ENCODE peak calls at places on chromosomes 13 and 19, in six cellular contexts. One of them, this sample, is unnamed. For H3K4me1 and H3K27me3, the result is how much of the 10 kb centered on the place peaks cover.

GRCh38 chr13:43058836-43059235 is 35.5 kb downstream of the DNAJC15 start:
- DNase-seq in iPS DF 6.9: no peak
- DNase-seq in upper lobe of left lung: no peak
- DNase-seq in naive thymus-derived CD4-positive, alpha-beta T cell: no peak
- DNase-seq in PC-3: no peak
- DNase-seq in fibroblast of lung: no peak
- DNase-seq in this sample: no peak

GRCh38 chr19:13162749-13163608 is 12.8 kb downstream of the IER2 start:
- DNase-seq in upper lobe of left lung: peak
- DNase-seq in iPS DF 6.9: peak
- DNase-seq in fibroblast of lung: peak
- DNase-seq in PC-3: peak
- DNase-seq in naive thymus-derived CD4-positive, alpha-beta T cell: peak
- DNase-seq in this sample: peak

GRCh38 chr13:113786262-113786841 is 27.3 kb downstream of the TMEM255B start:
- DNase-seq in PC-3: peak
- DNase-seq in naive thymus-derived CD4-positive, alpha-beta T cell: no peak
- DNase-seq in upper lobe of left lung: no peak
- DNase-seq in fibroblast of lung: peak
- DNase-seq in iPS DF 6.9: no peak
- DNase-seq in this sample: peak

GRCh38 chr13:109846185-109846584 is 59.8 kb upstream of the IRS2 start:
- DNase-seq in PC-3: no peak
- DNase-seq in upper lobe of left lung: no peak
- DNase-seq in naive thymus-derived CD4-positive, alpha-beta T cell: no peak
- DNase-seq in iPS DF 6.9: no peak
- DNase-seq in fibroblast of lung: no peak
- DNase-seq in this sample: no peak

GRCh38 chr13:29465741-29466293 is 129.7 kb downstream of the SLC7A1 start:
- DNase-seq in upper lobe of left lung: no peak
- DNase-seq in iPS DF 6.9: no peak
- DNase-seq in naive thymus-derived CD4-positive, alpha-beta T cell: no peak
- DNase-seq in fibroblast of lung: peak
- DNase-seq in PC-3: peak
- DNase-seq in this sample: no peak

GRCh38 chr19:16338470-16339360 is 14.1 kb downstream of the KLF2 start:
- DNase-seq in upper lobe of left lung: peak
- DNase-seq in naive thymus-derived CD4-positive, alpha-beta T cell: peak
- DNase-seq in PC-3: peak
- DNase-seq in iPS DF 6.9: no peak
- DNase-seq in fibroblast of lung: peak
- DNase-seq in this sample: peak

GRCh38 chr13:57582032-57582431 is 49.5 kb upstream of the PCDH17 start:
- DNase-seq in PC-3: no peak
- DNase-seq in fibroblast of lung: no peak
- DNase-seq in naive thymus-derived CD4-positive, alpha-beta T cell: no peak
- DNase-seq in upper lobe of left lung: no peak
- DNase-seq in iPS DF 6.9: peak
- DNase-seq in this sample: no peak

GRCh38 chr13:35475131-35475959 is 1.1 kb downstream of the MAB21L1 start:
- DNase-seq in naive thymus-derived CD4-positive, alpha-beta T cell: no peak
- DNase-seq in fibroblast of lung: peak
- DNase-seq in iPS DF 6.9: no peak
- DNase-seq in upper lobe of left lung: no peak
- DNase-seq in PC-3: no peak
- DNase-seq in this sample: peak

GRCh38 chr19:6108721-6109633 is 1.3 kb downstream of the RFX2 start:
- DNase-seq in iPS DF 6.9: no peak
- DNase-seq in naive thymus-derived CD4-positive, alpha-beta T cell: peak
- DNase-seq in upper lobe of left lung: peak
- DNase-seq in fibroblast of lung: peak
- DNase-seq in PC-3: peak
- DNase-seq in this sample: peak

GRCh38 chr19:46944918-46945628 is 74.6 kb upstream of the NPAS1 start:
- DNase-seq in fibroblast of lung: peak
- DNase-seq in iPS DF 6.9: peak
- DNase-seq in upper lobe of left lung: peak
- DNase-seq in PC-3: no peak
- DNase-seq in naive thymus-derived CD4-positive, alpha-beta T cell: no peak
- DNase-seq in this sample: no peak

GRCh38 chr13:110457361-110457760 is 104.2 kb downstream of the RAB20 start:
- DNase-seq in PC-3: no peak
- DNase-seq in upper lobe of left lung: no peak
- DNase-seq in fibroblast of lung: no peak
- DNase-seq in iPS DF 6.9: no peak
- DNase-seq in naive thymus-derived CD4-positive, alpha-beta T cell: no peak
- DNase-seq in this sample: no peak

GRCh38 chr13:21668665-21669599 is 1.9 kb upstream of the FGF9 start:
- DNase-seq in naive thymus-derived CD4-positive, alpha-beta T cell: peak
- DNase-seq in fibroblast of lung: peak
- DNase-seq in PC-3: no peak
- DNase-seq in upper lobe of left lung: no peak
- DNase-seq in iPS DF 6.9: no peak
- DNase-seq in this sample: peak

GRCh38 chr19:49772850-49773432 is 6.1 kb downstream of the AP2A1 start:
- DNase-seq in iPS DF 6.9: no peak
- DNase-seq in fibroblast of lung: no peak
- DNase-seq in upper lobe of left lung: no peak
- DNase-seq in naive thymus-derived CD4-positive, alpha-beta T cell: no peak
- DNase-seq in PC-3: no peak
- DNase-seq in this sample: no peak

GRCh38 chr19:4816388-4817165 is 14.9 kb downstream of the TICAM1 start:
- DNase-seq in PC-3: no peak
- DNase-seq in naive thymus-derived CD4-positive, alpha-beta T cell: no peak
- DNase-seq in iPS DF 6.9: no peak
- DNase-seq in upper lobe of left lung: no peak
- DNase-seq in fibroblast of lung: no peak
- DNase-seq in this sample: no peak

GRCh38 chr13:27283906-27284523 is 13.4 kb downstream of the RASL11A start:
- DNase-seq in fibroblast of lung: peak
- DNase-seq in iPS DF 6.9: no peak
- DNase-seq in PC-3: peak
- DNase-seq in naive thymus-derived CD4-positive, alpha-beta T cell: no peak
- DNase-seq in upper lobe of left lung: peak
- DNase-seq in this sample: peak

GRCh38 chr19:56566904-56567273 is 379 bp upstream of the ZNF470 start:
- DNase-seq in iPS DF 6.9: no peak
- DNase-seq in upper lobe of left lung: peak
- DNase-seq in naive thymus-derived CD4-positive, alpha-beta T cell: no peak
- DNase-seq in fibroblast of lung: peak
- DNase-seq in PC-3: no peak
- DNase-seq in this sample: no peak

GRCh38 chr13:49563513-49563912 is 21.8 kb downstream of the RCBTB1 start:
- DNase-seq in upper lobe of left lung: no peak
- DNase-seq in naive thymus-derived CD4-positive, alpha-beta T cell: no peak
- DNase-seq in fibroblast of lung: peak
- DNase-seq in iPS DF 6.9: no peak
- DNase-seq in PC-3: no peak
- DNase-seq in this sample: no peak

GRCh38 chr13:59673301-59673700 is 490.4 kb downstream of the DIAPH3 start:
- DNase-seq in PC-3: no peak
- DNase-seq in upper lobe of left lung: no peak
- DNase-seq in iPS DF 6.9: no peak
- DNase-seq in fibroblast of lung: peak
- DNase-seq in naive thymus-derived CD4-positive, alpha-beta T cell: no peak
- DNase-seq in this sample: no peak

GRCh38 chr13:113863511-113864302 is at the start of gene GAS6:
- DNase-seq in fibroblast of lung: peak
- DNase-seq in naive thymus-derived CD4-positive, alpha-beta T cell: no peak
- DNase-seq in PC-3: peak
- DNase-seq in upper lobe of left lung: no peak
- DNase-seq in iPS DF 6.9: no peak
- DNase-seq in this sample: peak

GRCh38 chr19:19655641-19656343 is 7.7 kb downstream of the ATP13A1 start:
- DNase-seq in PC-3: no peak
- DNase-seq in fibroblast of lung: no peak
- DNase-seq in naive thymus-derived CD4-positive, alpha-beta T cell: no peak
- DNase-seq in upper lobe of left lung: no peak
- DNase-seq in iPS DF 6.9: no peak
- DNase-seq in this sample: no peak

GRCh38 chr19:17296278-17296677 is 6.9 kb downstream of the ABHD8 start:
- DNase-seq in iPS DF 6.9: no peak
- DNase-seq in PC-3: peak
- DNase-seq in naive thymus-derived CD4-positive, alpha-beta T cell: no peak
- DNase-seq in upper lobe of left lung: no peak
- DNase-seq in fibroblast of lung: no peak
- DNase-seq in this sample: no peak

GRCh38 chr13:89923052-89923451 is 1424.4 kb upstream of the MIR17HG start:
- DNase-seq in iPS DF 6.9: no peak
- DNase-seq in upper lobe of left lung: no peak
- DNase-seq in naive thymus-derived CD4-positive, alpha-beta T cell: no peak
- DNase-seq in PC-3: peak
- DNase-seq in fibroblast of lung: peak
- DNase-seq in this sample: no peak

GRCh38 chr19:29860492-29860891 is 48.7 kb downstream of the CCNE1 start:
- DNase-seq in naive thymus-derived CD4-positive, alpha-beta T cell: no peak
- DNase-seq in iPS DF 6.9: no peak
- DNase-seq in fibroblast of lung: no peak
- DNase-seq in upper lobe of left lung: no peak
- DNase-seq in PC-3: no peak
- DNase-seq in this sample: no peak

GRCh38 chr13:109309625-109310363 is 476.6 kb downstream of the IRS2 start:
- DNase-seq in fibroblast of lung: no peak
- DNase-seq in upper lobe of left lung: no peak
- DNase-seq in naive thymus-derived CD4-positive, alpha-beta T cell: no peak
- DNase-seq in PC-3: no peak
- DNase-seq in iPS DF 6.9: no peak
- DNase-seq in this sample: no peak

GRCh38 chr19:32653626-32653968 is 21.4 kb downstream of the ANKRD27 start:
- DNase-seq in fibroblast of lung: no peak
- DNase-seq in upper lobe of left lung: no peak
- DNase-seq in iPS DF 6.9: no peak
- DNase-seq in PC-3: no peak
- DNase-seq in naive thymus-derived CD4-positive, alpha-beta T cell: no peak
- DNase-seq in this sample: no peak

GRCh38 chr19:50649433-50650391 is at the start of gene C19orf81:
- DNase-seq in naive thymus-derived CD4-positive, alpha-beta T cell: no peak
- DNase-seq in PC-3: peak
- DNase-seq in iPS DF 6.9: no peak
- DNase-seq in upper lobe of left lung: no peak
- DNase-seq in fibroblast of lung: no peak
- DNase-seq in this sample: no peak

GRCh38 chr13:44433863-44434262 is 60.2 kb downstream of the SERP2 start:
- DNase-seq in upper lobe of left lung: no peak
- DNase-seq in iPS DF 6.9: no peak
- DNase-seq in fibroblast of lung: no peak
- DNase-seq in naive thymus-derived CD4-positive, alpha-beta T cell: no peak
- DNase-seq in PC-3: no peak
- DNase-seq in this sample: no peak

GRCh38 chr13:44432595-44432994 is 59.0 kb downstream of the SERP2 start:
- DNase-seq in upper lobe of left lung: no peak
- DNase-seq in iPS DF 6.9: no peak
- DNase-seq in fibroblast of lung: no peak
- DNase-seq in PC-3: no peak
- DNase-seq in naive thymus-derived CD4-positive, alpha-beta T cell: no peak
- DNase-seq in this sample: no peak

GRCh38 chr13:44436589-44437337 is 63.1 kb downstream of the SERP2 start:
- DNase-seq in fibroblast of lung: peak
- DNase-seq in iPS DF 6.9: peak
- DNase-seq in PC-3: peak
- DNase-seq in upper lobe of left lung: peak
- DNase-seq in naive thymus-derived CD4-positive, alpha-beta T cell: peak
- DNase-seq in this sample: peak

GRCh38 chr13:44435142-44435982 is 61.7 kb downstream of the SERP2 start:
- DNase-seq in naive thymus-derived CD4-positive, alpha-beta T cell: peak
- DNase-seq in fibroblast of lung: peak
- DNase-seq in upper lobe of left lung: peak
- DNase-seq in iPS DF 6.9: peak
- DNase-seq in PC-3: peak
- DNase-seq in this sample: peak

GRCh38 chr13:44434441-44435141 is 61.0 kb downstream of the SERP2 start:
- DNase-seq in iPS DF 6.9: no peak
- DNase-seq in naive thymus-derived CD4-positive, alpha-beta T cell: no peak
- DNase-seq in upper lobe of left lung: no peak
- DNase-seq in fibroblast of lung: no peak
- DNase-seq in PC-3: no peak
- DNase-seq in this sample: no peak
- H3K4me3 ChIP-seq in iPS DF 6.9: peak
- H3K4me3 ChIP-seq in naive thymus-derived CD4-positive, alpha-beta T cell: peak
- H3K4me3 ChIP-seq in upper lobe of left lung: peak
- H3K4me3 ChIP-seq in fibroblast of lung: peak
- H3K4me3 ChIP-seq in PC-3: peak
- H3K4me3 ChIP-seq in this sample: peak

GRCh38 chr19:8453616-8454015 is 8.8 kb downstream of the HNRNPM start:
- DNase-seq in PC-3: no peak
- DNase-seq in iPS DF 6.9: no peak
- DNase-seq in naive thymus-derived CD4-positive, alpha-beta T cell: no peak
- DNase-seq in fibroblast of lung: no peak
- DNase-seq in upper lobe of left lung: no peak
- DNase-seq in this sample: no peak
- H3K4me1 ChIP-seq in PC-3: half or more
- H3K4me1 ChIP-seq in iPS DF 6.9: under half
- H3K4me1 ChIP-seq in naive thymus-derived CD4-positive, alpha-beta T cell: under half
- H3K4me1 ChIP-seq in fibroblast of lung: under half
- H3K4me1 ChIP-seq in upper lobe of left lung: half or more
- H3K4me1 ChIP-seq in this sample: half or more

DNA sequence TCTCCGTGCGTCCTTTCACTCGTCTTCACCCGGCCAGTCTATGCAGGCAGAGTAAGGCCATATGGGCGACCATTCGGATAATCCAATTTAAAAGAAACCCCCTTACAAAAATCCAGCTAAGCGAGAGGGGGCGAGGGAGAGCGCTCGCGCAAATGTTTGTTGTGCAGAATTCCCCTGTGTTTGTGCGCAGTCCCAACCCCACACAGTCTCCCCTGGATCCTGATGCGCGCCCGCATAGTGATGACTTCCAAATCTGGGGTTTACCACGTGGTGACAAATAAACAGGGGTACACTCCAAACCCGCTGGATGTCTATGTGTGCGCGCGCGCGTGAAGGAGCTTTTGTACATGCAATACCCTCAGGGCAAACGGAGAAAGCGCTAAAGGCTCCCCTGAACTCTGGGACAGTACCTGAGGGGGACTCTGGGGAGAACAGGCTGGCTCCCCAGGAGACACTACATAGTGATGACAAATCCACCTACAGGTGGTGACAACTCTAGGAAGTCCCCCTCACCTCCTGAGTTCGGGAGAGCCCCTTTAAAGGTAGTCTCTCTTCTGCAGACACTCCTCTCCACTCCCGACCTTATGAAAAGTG is 8.5 kb downstream of the SOX21 start:
- DNase-seq in upper lobe of left lung: no peak
- DNase-seq in fibroblast of lung: no peak
- DNase-seq in iPS DF 6.9: no peak
- DNase-seq in PC-3: no peak
- DNase-seq in naive thymus-derived CD4-positive, alpha-beta T cell: no peak
- DNase-seq in this sample: no peak
- H3K27me3 ChIP-seq in upper lobe of left lung: half or more
- H3K27me3 ChIP-seq in fibroblast of lung: half or more
- H3K27me3 ChIP-seq in iPS DF 6.9: half or more
- H3K27me3 ChIP-seq in PC-3: under half
- H3K27me3 ChIP-seq in naive thymus-derived CD4-positive, alpha-beta T cell: under half
- H3K27me3 ChIP-seq in this sample: half or more

DNA sequence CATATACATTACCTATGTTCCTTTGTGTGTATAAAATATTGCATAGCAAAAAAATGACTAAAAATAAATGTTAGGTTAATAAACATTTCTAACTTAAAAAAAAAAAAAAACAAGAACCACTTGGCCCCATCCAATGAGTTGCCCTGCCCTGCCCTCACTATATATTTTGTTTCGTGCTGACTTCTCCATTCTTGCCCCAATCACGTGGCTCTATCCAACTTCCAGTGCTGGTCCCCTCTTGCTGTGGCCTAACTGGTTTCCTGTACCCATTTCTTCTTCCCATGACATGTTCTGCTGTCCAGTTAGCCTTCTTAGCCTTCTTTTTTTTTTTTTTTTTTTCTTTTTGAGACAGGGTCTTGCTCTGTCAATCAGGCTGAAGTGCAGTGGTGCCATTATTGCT is 151.6 kb downstream of the FOXO1 start:
- DNase-seq in upper lobe of left lung: no peak
- DNase-seq in fibroblast of lung: no peak
- DNase-seq in iPS DF 6.9: no peak
- DNase-seq in PC-3: no peak
- DNase-seq in naive thymus-derived CD4-positive, alpha-beta T cell: no peak
- DNase-seq in this sample: no peak
- H3K4me3 ChIP-seq in upper lobe of left lung: no peak
- H3K4me3 ChIP-seq in fibroblast of lung: no peak
- H3K4me3 ChIP-seq in iPS DF 6.9: no peak
- H3K4me3 ChIP-seq in PC-3: no peak
- H3K4me3 ChIP-seq in naive thymus-derived CD4-positive, alpha-beta T cell: no peak
- H3K4me3 ChIP-seq in this sample: no peak

This sample was measured in CD4-positive, CD25-positive, alpha-beta regulatory T cell.